ENCODE peak calls at places on chromosomes 1 and 21, in seven cellular contexts. T is IMR-90, Z is endothelial cell of umbilical vein, D is AG04450, A is esophagus squamous epithelium, O is tibial nerve, U is A549. E is an unnamed sample. For H3K9me3, the result is how much of the 10 kb centered on the place peaks cover.

GRCh38 chr1:199157494-199157893 is 518.7 kb downstream of the PTPRC start:
- DNase-seq in T (peak), Z (no peak), D (no peak), A (no peak), O (no peak), U (no peak), E (no peak)

GRCh38 chr1:103274886-103275285 is 166.6 kb upstream of the COL11A1 start:
- DNase-seq in T (no peak), Z (no peak), D (no peak), A (no peak), O (no peak), U (no peak), E (no peak)

GRCh38 chr1:55155522-55155921 is 59.6 kb downstream of the USP24 start:
- DNase-seq in T (no peak), Z (peak), D (no peak), A (no peak), O (peak), U (no peak), E (peak)

GRCh38 chr1:10280442-10281350 is 70.3 kb downstream of the KIF1B start:
- DNase-seq in T (peak), Z (no peak), D (peak), A (no peak), O (no peak), U (no peak), E (no peak)

GRCh38 chr1:9324246-9325096 is 31.8 kb downstream of the SPSB1 start:
- DNase-seq in T (no peak), Z (no peak), D (no peak), A (no peak), O (no peak), U (no peak), E (no peak)

GRCh38 chr1:114235956-114236355 is 82.3 kb upstream of the SYT6 start:
- DNase-seq in T (no peak), Z (no peak), D (no peak), A (no peak), O (no peak), U (no peak), E (peak)

GRCh38 chr21:29870814-29871213 is 69.0 kb downstream of the GRIK1 start:
- DNase-seq in T (no peak), Z (no peak), D (no peak), A (no peak), O (no peak), U (no peak), E (no peak)

GRCh38 chr1:201461783-201462441 is 7.1 kb downstream of the PHLDA3 start:
- DNase-seq in T (peak), Z (peak), D (peak), A (no peak), O (peak), U (peak), E (peak)

GRCh38 chr1:59976194-59977074 is 49.9 kb upstream of the CYP2J2 start:
- DNase-seq in T (peak), Z (peak), D (no peak), A (no peak), O (peak), U (peak), E (peak)

GRCh38 chr21:29637126-29637525 is 302.7 kb downstream of the GRIK1 start:
- DNase-seq in T (no peak), Z (no peak), D (no peak), A (no peak), O (no peak), U (no peak), E (no peak)

DNA sequence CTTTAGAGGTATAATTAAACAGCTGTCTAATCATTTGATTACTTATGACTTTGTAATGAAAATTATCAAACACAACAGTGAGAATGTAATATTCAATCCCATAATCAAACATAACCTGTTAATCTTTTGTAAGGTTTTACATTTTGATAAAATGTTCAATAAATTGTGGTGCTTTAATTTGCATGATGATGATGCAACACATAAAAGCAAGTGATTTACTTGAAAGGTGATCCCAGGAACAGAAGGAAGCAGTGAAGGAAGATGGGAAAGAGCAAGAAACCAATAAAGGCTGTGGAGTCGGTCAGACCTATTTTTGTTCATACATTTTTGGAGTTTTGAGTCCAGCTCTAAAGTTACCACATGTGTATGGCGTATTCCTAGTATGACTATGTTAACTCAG is 29.6 kb downstream of the ZNF695 start:
- DNase-seq in T (no peak), Z (no peak), D (no peak), A (no peak), O (no peak), U (no peak), E (no peak)
- H3K9me3 ChIP-seq in T (under half), Z (under half), D (under half), A (half or more), O (under half), U (half or more), E (under half)

GRCh38 chr1:180145446-180145845 is 9.2 kb upstream of the QSOX1 start:
- DNase-seq in T (no peak), Z (no peak), D (no peak), A (no peak), O (no peak), U (no peak), E (no peak)
- TF ChIP-seq CTCF in T (no peak), Z (no peak), D (no peak), A (no peak), O (no peak), U (no peak), E (no peak)

GRCh38 chr1:35269190-35269988 is 880 bp downstream of the ZMYM4 start:
- DNase-seq in T (no peak), Z (peak), D (no peak), A (no peak), O (no peak), U (no peak), E (no peak)

GRCh38 chr1:35266306-35266705 is 2.2 kb upstream of the ZMYM4 start:
- DNase-seq in T (no peak), Z (no peak), D (no peak), A (no peak), O (no peak), U (no peak), E (no peak)

GRCh38 chr1:35274197-35274596 is 5.7 kb downstream of the ZMYM4 start:
- DNase-seq in T (no peak), Z (no peak), D (no peak), A (no peak), O (no peak), U (no peak), E (no peak)

GRCh38 chr1:35268282-35269189 is at the start of gene ZMYM4:
- DNase-seq in T (peak), Z (peak), D (peak), A (peak), O (peak), U (peak), E (peak)

DNA sequence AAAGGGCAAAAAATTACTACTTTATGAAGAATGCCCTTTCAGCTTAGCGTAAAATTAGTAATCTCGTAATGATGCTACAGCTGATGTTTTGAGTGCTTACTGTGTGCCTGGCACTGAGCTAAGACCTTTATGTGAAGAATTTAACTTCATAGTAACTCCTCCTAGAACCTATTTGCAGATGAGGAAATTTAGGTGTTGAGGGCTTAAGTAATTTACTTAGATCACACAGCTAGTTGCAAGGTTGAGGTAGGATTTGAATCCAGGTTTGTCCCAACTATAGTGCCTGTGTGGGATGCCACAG is 1.4 kb downstream of the ZMYM4 start:
- DNase-seq in T (no peak), Z (no peak), D (no peak), A (no peak), O (no peak), U (no peak), E (no peak)
- H3K4me3 ChIP-seq in T (peak), Z (peak), D (peak), A (peak), O (peak), U (peak), E (peak)

GRCh38 chr1:80640978-80641377 is 1159.8 kb upstream of the ADGRL2 start:
- DNase-seq in T (no peak), Z (no peak), D (no peak), A (no peak), O (no peak), U (no peak), E (no peak)
- H3K9me3 ChIP-seq in T (under half), Z (under half), D (under half), A (under half), O (under half), U (under half), E (under half)

DNA sequence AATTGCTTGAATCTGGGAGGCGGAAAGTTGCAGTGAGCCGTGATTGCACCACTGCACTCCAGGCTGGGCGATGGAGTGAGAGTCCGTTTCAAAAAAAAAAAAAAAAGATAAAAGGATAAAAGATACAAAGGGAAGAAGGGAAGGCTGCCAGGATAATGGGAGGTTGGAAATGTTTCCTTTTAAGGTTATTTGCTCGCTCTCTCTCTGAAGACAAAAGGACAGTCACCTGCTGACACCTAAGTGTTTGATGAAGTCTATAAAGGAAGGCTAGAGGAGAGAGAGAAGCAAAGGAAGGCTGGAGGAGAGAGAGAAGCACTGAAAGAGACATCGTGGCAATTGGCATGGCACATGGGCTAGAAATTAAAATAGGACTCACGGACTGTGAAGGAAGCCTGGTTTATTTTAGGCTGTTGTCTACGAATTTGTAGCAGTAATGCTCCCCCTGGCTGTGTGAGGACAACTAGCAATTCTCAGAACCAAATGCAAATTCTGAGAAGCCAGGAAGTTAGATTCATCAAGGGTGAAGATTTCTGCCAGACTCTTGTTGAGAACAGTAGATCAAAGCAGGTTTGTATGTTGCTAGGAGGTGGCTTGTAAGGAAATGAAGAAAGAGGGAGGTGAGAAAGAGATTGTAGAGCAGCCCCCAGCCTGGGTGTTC is 154.2 kb downstream of the ZP4 start:
- DNase-seq in T (peak), Z (no peak), D (no peak), A (no peak), O (no peak), U (peak), E (no peak)
- TF ChIP-seq CTCF in T (no peak), Z (no peak), D (peak), A (no peak), O (no peak), U (no peak), E (peak)

GRCh38 chr1:176670853-176671252 is 207.9 kb downstream of the PAPPA2 start:
- DNase-seq in T (no peak), Z (no peak), D (no peak), A (no peak), O (no peak), U (no peak), E (no peak)

GRCh38 chr1:176669782-176670181 is 206.8 kb downstream of the PAPPA2 start:
- DNase-seq in T (no peak), Z (no peak), D (no peak), A (no peak), O (no peak), U (no peak), E (no peak)
- H3K4me3 ChIP-seq in T (no peak), Z (no peak), D (no peak), A (no peak), O (no peak), U (no peak), E (no peak)

GRCh38 chr1:111099289-111099688 is 40.6 kb downstream of the DRAM2 start:
- DNase-seq in T (no peak), Z (peak), D (no peak), A (no peak), O (no peak), U (no peak), E (peak)
- H3K9me3 ChIP-seq in T (under half), Z (under half), D (under half), A (under half), O (under half), U (under half), E (under half)

GRCh38 chr1:163170331-163170730 is 32.4 kb downstream of the RGS5 start:
- DNase-seq in T (peak), Z (no peak), D (no peak), A (no peak), O (no peak), U (no peak), E (no peak)

GRCh38 chr1:163172596-163172995 is 30.1 kb downstream of the RGS5 start:
- DNase-seq in T (no peak), Z (no peak), D (no peak), A (no peak), O (no peak), U (no peak), E (no peak)

GRCh38 chr1:163169553-163169952 is 33.2 kb downstream of the RGS5 start:
- DNase-seq in T (no peak), Z (no peak), D (no peak), A (no peak), O (no peak), U (no peak), E (no peak)

GRCh38 chr1:163171826-163172225 is 30.9 kb downstream of the RGS5 start:
- DNase-seq in T (no peak), Z (peak), D (no peak), A (no peak), O (no peak), U (no peak), E (no peak)

GRCh38 chr1:163170975-163171676 is 31.6 kb downstream of the RGS5 start:
- DNase-seq in T (peak), Z (peak), D (no peak), A (no peak), O (no peak), U (no peak), E (no peak)
- TF ChIP-seq CTCF in T (peak), Z (peak), D (peak), A (peak), O (peak), U (no peak), E (no peak)

GRCh38 chr1:173406783-173407230 is 70.3 kb upstream of the PRDX6 start:
- DNase-seq in T (no peak), Z (no peak), D (no peak), A (no peak), O (no peak), U (no peak), E (peak)
- H3K4me3 ChIP-seq in T (no peak), Z (no peak), D (no peak), A (peak), O (no peak), U (peak), E (peak)

DNA sequence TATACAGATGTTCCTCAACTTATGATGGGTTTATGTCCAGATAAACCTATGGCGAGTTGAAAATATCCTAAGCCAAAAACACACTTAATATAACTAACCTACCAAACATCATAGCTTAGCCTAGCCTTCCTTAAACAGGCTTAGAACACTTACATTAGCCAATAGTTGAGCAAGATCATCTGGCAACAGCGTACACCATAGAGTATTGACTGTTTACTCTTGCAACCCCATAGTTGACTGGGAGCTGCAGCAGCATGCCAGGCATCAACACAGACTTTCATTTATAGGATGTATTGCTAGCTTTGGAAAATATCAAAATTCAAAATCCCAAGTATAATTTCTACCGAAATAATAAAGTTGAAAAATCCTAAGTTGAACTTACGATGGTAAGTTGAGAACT is 5.5 kb upstream of the LCE2D start:
- DNase-seq in T (no peak), Z (no peak), D (no peak), A (no peak), O (no peak), U (no peak), E (no peak)
- H3K9me3 ChIP-seq in T (under half), Z (under half), D (under half), A (under half), O (under half), U (under half), E (under half)